ENCODE peak calls at places on chromosomes 5 and 9, in four cellular contexts. One of them, this sample, is unnamed.
A peak's percentile ranks its signal among the peaks of the same experiment; 100 is the strongest.

GRCh38 chr5:43019293-43019614 is 20.9 kb downstream of the ANXA2R start:
- DNase-seq in osteoblast: no peak
- DNase-seq in adipocyte: no peak
- DNase-seq in iPS-NIHi11: no peak
- DNase-seq in this sample: no peak

GRCh38 chr5:131973089-131973712 is 27.7 kb upstream of the MEIKIN start:
- DNase-seq in osteoblast: no peak
- DNase-seq in adipocyte: no peak
- DNase-seq in iPS-NIHi11: no peak
- DNase-seq in this sample: no peak

GRCh38 chr9:132288956-132289355 is 65.8 kb downstream of the SETX start:
- DNase-seq in osteoblast: no peak
- DNase-seq in adipocyte: peak; percentile 7
- DNase-seq in iPS-NIHi11: no peak
- DNase-seq in this sample: no peak

GRCh38 chr9:120940573-120940972 is 14.0 kb upstream of the TRAF1 start:
- DNase-seq in osteoblast: no peak
- DNase-seq in adipocyte: no peak
- DNase-seq in iPS-NIHi11: no peak
- DNase-seq in this sample: no peak

GRCh38 chr9:117555964-117556629 is 141.2 kb upstream of the ASTN2 start:
- DNase-seq in osteoblast: no peak
- DNase-seq in adipocyte: peak; percentile 15
- DNase-seq in iPS-NIHi11: peak; percentile 57
- DNase-seq in this sample: peak; percentile 72

GRCh38 chr9:33375238-33375840 is 27.0 kb downstream of the AQP7 start:
- DNase-seq in osteoblast: no peak
- DNase-seq in adipocyte: no peak
- DNase-seq in iPS-NIHi11: peak; percentile 31
- DNase-seq in this sample: no peak

GRCh38 chr5:147963948-147964693 is 57.8 kb upstream of the C5orf46 start:
- DNase-seq in osteoblast: no peak
- DNase-seq in adipocyte: no peak
- DNase-seq in iPS-NIHi11: no peak
- DNase-seq in this sample: no peak

GRCh38 chr5:88785396-88786216 is 97.4 kb downstream of the MEF2C start:
- DNase-seq in osteoblast: peak; percentile 29
- DNase-seq in adipocyte: peak; percentile 95
- DNase-seq in iPS-NIHi11: peak; percentile 26
- DNase-seq in this sample: no peak

GRCh38 chr5:150503386-150503785 is 4.5 kb upstream of the NDST1 start:
- DNase-seq in osteoblast: no peak
- DNase-seq in adipocyte: no peak
- DNase-seq in iPS-NIHi11: no peak
- DNase-seq in this sample: no peak

GRCh38 chr9:81225586-81225985 is 463.8 kb downstream of the TLE1 start:
- DNase-seq in osteoblast: no peak
- DNase-seq in adipocyte: peak; percentile 42
- DNase-seq in iPS-NIHi11: no peak
- DNase-seq in this sample: no peak

GRCh38 chr9:118318770-118319443 is 614.7 kb downstream of the TLR4 start:
- DNase-seq in osteoblast: no peak
- DNase-seq in adipocyte: no peak
- DNase-seq in iPS-NIHi11: no peak
- DNase-seq in this sample: no peak

GRCh38 chr9:35195683-35196082 is 33.9 kb downstream of the UNC13B start:
- DNase-seq in osteoblast: peak; percentile 90
- DNase-seq in adipocyte: peak; percentile 48
- DNase-seq in iPS-NIHi11: no peak
- DNase-seq in this sample: no peak

GRCh38 chr5:139738777-139739611 is 56.6 kb upstream of the PSD2 start:
- DNase-seq in osteoblast: peak; percentile 45
- DNase-seq in adipocyte: no peak
- DNase-seq in iPS-NIHi11: no peak
- DNase-seq in this sample: no peak

GRCh38 chr5:164600166-164600715 is 1094.8 kb downstream of the MAT2B start:
- DNase-seq in osteoblast: no peak
- DNase-seq in adipocyte: peak; percentile 60
- DNase-seq in iPS-NIHi11: no peak
- DNase-seq in this sample: no peak

GRCh38 chr5:150918613-150919012 is 13.8 kb upstream of the ZNF300 start:
- DNase-seq in osteoblast: no peak
- DNase-seq in adipocyte: no peak
- DNase-seq in iPS-NIHi11: no peak
- DNase-seq in this sample: no peak

GRCh38 chr9:20872340-20872977 is 159.0 kb downstream of the HACD4 start:
- DNase-seq in osteoblast: no peak
- DNase-seq in adipocyte: peak; percentile 90
- DNase-seq in iPS-NIHi11: peak; percentile 29
- DNase-seq in this sample: no peak

GRCh38 chr5:133287500-133287899 is 235.7 kb downstream of the HSPA4 start:
- DNase-seq in osteoblast: no peak
- DNase-seq in adipocyte: peak; percentile 35
- DNase-seq in iPS-NIHi11: peak; percentile 57
- DNase-seq in this sample: peak; percentile 56

GRCh38 chr9:35813434-35814105 is 1.3 kb downstream of the HINT2 start:
- DNase-seq in osteoblast: peak; percentile 83
- DNase-seq in adipocyte: peak; percentile 50
- DNase-seq in iPS-NIHi11: peak; percentile 45
- DNase-seq in this sample: peak; percentile 57

GRCh38 chr9:98330831-98331230 is 75.4 kb upstream of the TBC1D2 start:
- DNase-seq in osteoblast: peak; percentile 21
- DNase-seq in adipocyte: peak; percentile 60
- DNase-seq in iPS-NIHi11: no peak
- DNase-seq in this sample: no peak

GRCh38 chr5:169467382-169467781 is 116.2 kb upstream of the SPDL1 start:
- DNase-seq in osteoblast: no peak
- DNase-seq in adipocyte: no peak
- DNase-seq in iPS-NIHi11: no peak
- DNase-seq in this sample: no peak

GRCh38 chr5:53411388-53411787 is 69.0 kb upstream of the FST start:
- DNase-seq in osteoblast: no peak
- DNase-seq in adipocyte: no peak
- DNase-seq in iPS-NIHi11: no peak
- DNase-seq in this sample: no peak

GRCh38 chr9:129102791-129103594 is 7.6 kb downstream of the CRAT start:
- DNase-seq in osteoblast: peak; percentile 97
- DNase-seq in adipocyte: peak; percentile 62
- DNase-seq in iPS-NIHi11: peak; percentile 88
- DNase-seq in this sample: peak; percentile 52

GRCh38 chr5:547086-547924 is 23.1 kb upstream of the SLC9A3 start:
- DNase-seq in osteoblast: no peak
- DNase-seq in adipocyte: no peak
- DNase-seq in iPS-NIHi11: no peak
- DNase-seq in this sample: no peak

GRCh38 chr9:125696106-125696647 is 10.8 kb downstream of the MAPKAP1 start:
- DNase-seq in osteoblast: no peak
- DNase-seq in adipocyte: peak; percentile 21
- DNase-seq in iPS-NIHi11: no peak
- DNase-seq in this sample: no peak

GRCh38 chr5:52922384-52922783 is 66.8 kb upstream of the ITGA2 start:
- DNase-seq in osteoblast: peak; percentile 63
- DNase-seq in adipocyte: peak; percentile 69
- DNase-seq in iPS-NIHi11: peak; percentile 50
- DNase-seq in this sample: peak; percentile 11

GRCh38 chr5:84683594-84683993 is 298.9 kb upstream of the EDIL3 start:
- DNase-seq in osteoblast: no peak
- DNase-seq in adipocyte: no peak
- DNase-seq in iPS-NIHi11: no peak
- DNase-seq in this sample: no peak

GRCh38 chr5:132074091-132074771 is 642 bp downstream of the CSF2 start:
- DNase-seq in osteoblast: peak; percentile 62
- DNase-seq in adipocyte: no peak
- DNase-seq in iPS-NIHi11: no peak
- DNase-seq in this sample: no peak

GRCh38 chr9:130331573-130331972 is 66.0 kb downstream of the HMCN2 start:
- DNase-seq in osteoblast: no peak
- DNase-seq in adipocyte: peak; percentile 44
- DNase-seq in iPS-NIHi11: no peak
- DNase-seq in this sample: peak; percentile 10

GRCh38 chr5:169416583-169417196 is 115.8 kb upstream of the SLIT3 start:
- DNase-seq in osteoblast: peak; percentile 83
- DNase-seq in adipocyte: peak; percentile 98
- DNase-seq in iPS-NIHi11: peak; percentile 27
- DNase-seq in this sample: peak; percentile 71

GRCh38 chr5:180201051-180201987 is 7.7 kb downstream of the RASGEF1C start:
- DNase-seq in osteoblast: no peak
- DNase-seq in adipocyte: peak; percentile 7
- DNase-seq in iPS-NIHi11: peak; percentile 85
- DNase-seq in this sample: peak; percentile 15

GRCh38 chr5:1268056-1268455 is 26.8 kb downstream of the TERT start:
- DNase-seq in osteoblast: no peak
- DNase-seq in adipocyte: no peak
- DNase-seq in iPS-NIHi11: no peak
- DNase-seq in this sample: no peak

GRCh38 chr9:116589392-116590354 is 97.4 kb upstream of the TRIM32 start:
- DNase-seq in osteoblast: peak; percentile 72
- DNase-seq in adipocyte: no peak
- DNase-seq in iPS-NIHi11: peak; percentile 85
- DNase-seq in this sample: peak; percentile 20

GRCh38 chr5:118891252-118891651 is 97.1 kb downstream of the DTWD2 start:
- DNase-seq in osteoblast: no peak
- DNase-seq in adipocyte: peak; percentile 2
- DNase-seq in iPS-NIHi11: no peak
- DNase-seq in this sample: no peak

This sample was measured in SW480.